ENCODE peak calls at places on chromosomes 12 and 14, in four cellular contexts. N, X, S and A are unnamed samples.

GRCh38 chr12:6627598-6627997 is 8.2 kb downstream of the LPAR5 start:
- DNase-seq in N (peak; percentile 50), X (no peak), S (no peak), A (no peak)

GRCh38 chr14:63902375-63902976 is 49.7 kb downstream of the SYNE2 start:
- DNase-seq in N (no peak), X (no peak), S (no peak), A (no peak)

GRCh38 chr12:22318122-22318737 is 16.3 kb downstream of the ST8SIA1 start:
- DNase-seq in N (no peak), X (no peak), S (no peak), A (no peak)

GRCh38 chr12:106978035-106978800 is 8.7 kb downstream of the MTERF2 start:
- DNase-seq in N (no peak), X (peak; percentile 51), S (no peak), A (no peak)

GRCh38 chr12:37543131-37543965 is 773.2 kb upstream of the ALG10B start:
- DNase-seq in N (no peak), X (no peak), S (no peak), A (no peak)

GRCh38 chr14:69547701-69548348 is 26.8 kb downstream of the CCDC177 start:
- DNase-seq in N (peak; percentile 9), X (no peak), S (no peak), A (peak; percentile 68)

GRCh38 chr14:51938137-51938536 is 51.2 kb upstream of the RTRAF start:
- DNase-seq in N (no peak), X (no peak), S (no peak), A (no peak)

GRCh38 chr12:113109360-113109759 is 26.2 kb downstream of the RASAL1 start:
- DNase-seq in N (no peak), X (no peak), S (no peak), A (no peak)

GRCh38 chr12:54628186-54628846 is 6.4 kb downstream of the LACRT start:
- DNase-seq in N (no peak), X (no peak), S (no peak), A (no peak)

GRCh38 chr14:99562848-99563748 is 40.9 kb downstream of the CCDC85C start:
- DNase-seq in N (no peak), X (no peak), S (no peak), A (peak; percentile 89)

GRCh38 chr12:24014240-24014639 is 64.8 kb upstream of the SOX5 start:
- DNase-seq in N (no peak), X (no peak), S (no peak), A (no peak)

GRCh38 chr14:23321572-23322547 is 603 bp downstream of the PABPN1 start:
- DNase-seq in N (peak; percentile 52), X (peak; percentile 43), S (no peak), A (peak; percentile 34)

GRCh38 chr12:128075332-128075731 is 191.6 kb upstream of the TMEM132C start:
- DNase-seq in N (no peak), X (no peak), S (no peak), A (no peak)

GRCh38 chr14:79629891-79630560 is 581.3 kb downstream of the DIO2 start:
- DNase-seq in N (no peak), X (no peak), S (no peak), A (no peak)

GRCh38 chr14:55707365-55707804 is 127.4 kb downstream of the KTN1 start:
- DNase-seq in N (no peak), X (no peak), S (peak; percentile 42), A (no peak)

GRCh38 chr12:20272171-20272570 is 96.2 kb upstream of the PDE3A start:
- DNase-seq in N (no peak), X (no peak), S (no peak), A (no peak)

GRCh38 chr14:92500491-92500941 is 13.1 kb upstream of the RIN3 start:
- DNase-seq in N (no peak), X (no peak), S (no peak), A (no peak)

GRCh38 chr12:6936642-6937480 is 6.8 kb upstream of the RNU7-1 start:
- DNase-seq in N (peak; percentile 58), X (no peak), S (no peak), A (no peak)

GRCh38 chr12:71950404-71950803 is 11.8 kb downstream of the TPH2 start:
- DNase-seq in N (no peak), X (no peak), S (no peak), A (no peak)

GRCh38 chr12:52321433-52321832 is 235 bp upstream of the KRT83 start:
- DNase-seq in N (no peak), X (no peak), S (no peak), A (no peak)

GRCh38 chr14:64279719-64280668 is 14.2 kb downstream of the ESR2 start:
- DNase-seq in N (no peak), X (no peak), S (no peak), A (no peak)

GRCh38 chr14:63752449-63753169 is 24.7 kb upstream of the SGPP1 start:
- DNase-seq in N (no peak), X (peak; percentile 29), S (no peak), A (no peak)

GRCh38 chr14:45906257-45906656 is 653.3 kb upstream of the MIS18BP1 start:
- DNase-seq in N (no peak), X (no peak), S (no peak), A (no peak)

GRCh38 chr12:92035477-92035876 is 110.2 kb downstream of the BTG1 start:
- DNase-seq in N (no peak), X (no peak), S (no peak), A (no peak)

GRCh38 chr14:102229071-102229738 is 75.8 kb downstream of the MOK start:
- DNase-seq in N (no peak), X (no peak), S (no peak), A (no peak)

GRCh38 chr14:74980746-74981661 is 21.7 kb upstream of the EIF2B2 start:
- DNase-seq in N (no peak), X (peak; percentile 80), S (no peak), A (no peak)

GRCh38 chr12:118164798-118165486 is 29.0 kb downstream of the PEBP1 start:
- DNase-seq in N (no peak), X (no peak), S (no peak), A (peak; percentile 24)

GRCh38 chr12:131604146-131604844 is 106.6 kb upstream of the SFSWAP start:
- DNase-seq in N (peak; percentile 45), X (no peak), S (no peak), A (no peak)

GRCh38 chr12:81896771-81897170 is 137.6 kb upstream of the PPFIA2 start:
- DNase-seq in N (no peak), X (no peak), S (no peak), A (no peak)

GRCh38 chr12:123075092-123075491 is 75.8 kb downstream of the PITPNM2 start:
- DNase-seq in N (no peak), X (no peak), S (no peak), A (no peak)

GRCh38 chr12:104823985-104824441 is 134.1 kb downstream of the SLC41A2 start:
- DNase-seq in N (no peak), X (peak; percentile 26), S (no peak), A (no peak)

GRCh38 chr12:12282761-12283160 is 15.9 kb upstream of the LRP6 start:
- DNase-seq in N (no peak), X (no peak), S (no peak), A (no peak)

GRCh38 chr12:98516184-98516873 is 939 bp downstream of the TMPO start:
- DNase-seq in N (peak; percentile 78), X (peak; percentile 63), S (peak; percentile 56), A (peak; percentile 63)

GRCh38 chr12:114667669-114668150 is 16.3 kb downstream of the TBX3 start:
- DNase-seq in N (no peak), X (no peak), S (no peak), A (no peak)

GRCh38 chr12:94805749-94806148 is 155.4 kb upstream of the TMCC3 start:
- DNase-seq in N (no peak), X (no peak), S (peak; percentile 14), A (no peak)

GRCh38 chr14:24996930-24997329 is 53.0 kb downstream of the STXBP6 start:
- DNase-seq in N (no peak), X (no peak), S (no peak), A (no peak)

GRCh38 chr12:55996715-55997534 is at the start of gene SUOX:
- DNase-seq in N (peak; percentile 25), X (peak; percentile 99), S (peak; percentile 88), A (peak; percentile 87)
- TF ChIP-seq CTCF in N (no peak), X (no peak), S (no peak), A (no peak)

GRCh38 chr14:104596927-104597351 is 7.6 kb downstream of the TMEM179 start:
- DNase-seq in N (no peak), X (no peak), S (no peak), A (no peak)

GRCh38 chr14:104595116-104595675 is 9.4 kb downstream of the TMEM179 start:
- DNase-seq in N (no peak), X (no peak), S (no peak), A (no peak)

GRCh38 chr14:104597576-104597975 is 7.0 kb downstream of the TMEM179 start:
- DNase-seq in N (no peak), X (no peak), S (no peak), A (no peak)

GRCh38 chr14:104595911-104596450 is 8.6 kb downstream of the TMEM179 start:
- DNase-seq in N (no peak), X (no peak), S (no peak), A (no peak)

GRCh38 chr14:104596451-104596918 is 8.1 kb downstream of the TMEM179 start:
- DNase-seq in N (no peak), X (no peak), S (no peak), A (no peak)
- TF ChIP-seq CTCF in N (no peak), X (no peak), S (no peak), A (no peak)

GRCh38 chr12:10663869-10664268 is 10.0 kb downstream of the STYK1 start:
- DNase-seq in N (no peak), X (no peak), S (no peak), A (no peak)

GRCh38 chr12:10664499-10664898 is 9.4 kb downstream of the STYK1 start:
- DNase-seq in N (no peak), X (no peak), S (no peak), A (no peak)

GRCh38 chr12:10661338-10661737 is 12.5 kb downstream of the STYK1 start:
- DNase-seq in N (no peak), X (no peak), S (peak; percentile 0), A (no peak)
- TF ChIP-seq CTCF in N (no peak), X (no peak), S (no peak), A (no peak)

GRCh38 chr12:57735952-57736742 is 2.4 kb downstream of the AGAP2 start:
- DNase-seq in N (no peak), X (no peak), S (no peak), A (no peak)
- TF ChIP-seq CTCF in N (no peak), X (peak; percentile 6), S (peak; percentile 33), A (no peak)

DNA sequence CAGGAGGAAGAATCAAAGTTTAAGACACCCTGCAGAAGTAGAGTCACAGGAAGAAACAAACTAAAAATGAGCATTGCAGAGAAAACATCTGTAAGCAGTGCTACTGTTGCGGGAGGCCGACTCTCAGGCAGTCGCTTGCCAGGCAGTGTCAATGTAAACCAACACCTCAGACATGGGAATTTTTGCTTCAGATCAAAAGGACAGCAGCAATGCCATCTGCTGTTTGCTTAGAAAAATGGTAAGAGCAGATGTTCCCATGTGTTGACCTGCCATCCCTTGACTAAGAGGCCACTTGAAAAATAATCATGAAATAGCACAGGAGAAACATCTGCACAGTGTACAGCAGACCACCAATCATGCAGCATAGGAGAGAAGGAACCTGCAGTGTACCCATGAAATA is 196.6 kb downstream of the SLC25A21 start:
- DNase-seq in N (no peak), X (no peak), S (no peak), A (no peak)
- TF ChIP-seq CTCF in N (no peak), X (no peak), S (peak; percentile 5), A (no peak)